ENCODE peak calls at places on chromosomes 4 and X, in five cellular contexts. X, B, G, H and N are unnamed samples. For H3K4me1, the result is how much of the 10 kb centered on the place peaks cover.

GRCh38 chr4:23741586-23742240 is 148.1 kb downstream of the PPARGC1A start:
- DNase-seq in X (no peak), B (peak), G (no peak), H (no peak), N (no peak)

GRCh38 chr4:159250751-159251325 is 148.0 kb downstream of the RAPGEF2 start:
- DNase-seq in X (no peak), B (no peak), G (no peak), H (no peak), N (no peak)

GRCh38 chr4:123945301-123945700 is 548.7 kb downstream of the SPRY1 start:
- DNase-seq in X (no peak), B (no peak), G (no peak), H (no peak), N (no peak)

GRCh38 chr4:2441393-2442174 is 22.8 kb downstream of the CFAP99 start:
- DNase-seq in X (peak), B (peak), G (peak), H (no peak), N (no peak)

GRCh38 chr4:143482753-143483362 is 30.6 kb upstream of the SMARCA5 start:
- DNase-seq in X (no peak), B (no peak), G (peak), H (peak), N (no peak)

GRCh38 chr4:176883681-176884418 is 91.1 kb upstream of the VEGFC start:
- DNase-seq in X (no peak), B (no peak), G (peak), H (no peak), N (no peak)

GRCh38 chrX:150236304-150236703 is 126.8 kb upstream of the MAMLD1 start:
- DNase-seq in X (no peak), B (no peak), G (no peak), H (no peak), N (no peak)

GRCh38 chr4:4200624-4201023 is 26.1 kb downstream of the OTOP1 start:
- DNase-seq in X (no peak), B (no peak), G (no peak), H (no peak), N (no peak)

GRCh38 chrX:63350551-63350950 is 581 bp downstream of the SPIN4 start:
- DNase-seq in X (peak), B (peak), G (no peak), H (peak), N (peak)

GRCh38 chr4:140065393-140065792 is 88.6 kb downstream of the MAML3 start:
- DNase-seq in X (no peak), B (no peak), G (no peak), H (peak), N (no peak)

GRCh38 chr4:10100734-10101216 is 15.8 kb downstream of the WDR1 start:
- DNase-seq in X (peak), B (peak), G (no peak), H (no peak), N (no peak)

GRCh38 chr4:110620352-110621327 is 2.2 kb downstream of the PITX2 start:
- DNase-seq in X (no peak), B (peak), G (no peak), H (no peak), N (peak)

GRCh38 chr4:8830056-8830455 is 41.6 kb downstream of the HMX1 start:
- DNase-seq in X (peak), B (no peak), G (no peak), H (no peak), N (no peak)

GRCh38 chrX:33970028-33970932 is 161.8 kb downstream of the FAM47A start:
- DNase-seq in X (no peak), B (no peak), G (no peak), H (no peak), N (no peak)

GRCh38 chr4:145635117-145635516 is 15.9 kb downstream of the MMAA start:
- DNase-seq in X (no peak), B (no peak), G (no peak), H (no peak), N (no peak)

GRCh38 chrX:141669689-141670088 is 28.9 kb downstream of the SPANXD start:
- DNase-seq in X (no peak), B (no peak), G (no peak), H (no peak), N (no peak)

GRCh38 chrX:54074826-54075225 is 30.6 kb upstream of the PHF8 start:
- DNase-seq in X (no peak), B (no peak), G (no peak), H (no peak), N (no peak)

GRCh38 chr4:122602277-122603142 is 18.4 kb downstream of the IL21 start:
- DNase-seq in X (no peak), B (no peak), G (no peak), H (no peak), N (peak)

GRCh38 chr4:81783565-81783964 is 311.9 kb upstream of the RASGEF1B start:
- DNase-seq in X (no peak), B (no peak), G (no peak), H (no peak), N (no peak)

GRCh38 chrX:78708171-78708570 is 39.3 kb upstream of the LPAR4 start:
- DNase-seq in X (no peak), B (peak), G (peak), H (no peak), N (no peak)

GRCh38 chr4:169774466-169775445 is 17.0 kb upstream of the HPF1 start:
- DNase-seq in X (no peak), B (no peak), G (no peak), H (no peak), N (no peak)

GRCh38 chr4:38902695-38903094 is 35.1 kb downstream of the FAM114A1 start:
- DNase-seq in X (no peak), B (no peak), G (no peak), H (no peak), N (no peak)

GRCh38 chr4:184936071-184936470 is 82.2 kb upstream of the HELT start:
- DNase-seq in X (no peak), B (no peak), G (no peak), H (no peak), N (no peak)

GRCh38 chr4:106816501-106816900 is 219.6 kb downstream of the DKK2 start:
- DNase-seq in X (no peak), B (no peak), G (no peak), H (no peak), N (no peak)

GRCh38 chr4:101921370-101921769 is 130.8 kb downstream of the BANK1 start:
- DNase-seq in X (no peak), B (no peak), G (no peak), H (no peak), N (peak)

GRCh38 chrX:85244411-85245210 is 820 bp downstream of the ZNF711 start:
- DNase-seq in X (no peak), B (no peak), G (no peak), H (no peak), N (peak)

GRCh38 chrX:85243761-85244410 is at the start of the genes SATL1 and ZNF711:
- DNase-seq in X (peak), B (peak), G (no peak), H (peak), N (peak)

GRCh38 chrX:85243155-85243554 is 424 bp downstream of the SATL1 start:
- DNase-seq in X (no peak), B (no peak), G (no peak), H (no peak), N (no peak)
- H3K27ac ChIP-seq in X (no peak), B (no peak), G (no peak), H (no peak), N (no peak)

DNA sequence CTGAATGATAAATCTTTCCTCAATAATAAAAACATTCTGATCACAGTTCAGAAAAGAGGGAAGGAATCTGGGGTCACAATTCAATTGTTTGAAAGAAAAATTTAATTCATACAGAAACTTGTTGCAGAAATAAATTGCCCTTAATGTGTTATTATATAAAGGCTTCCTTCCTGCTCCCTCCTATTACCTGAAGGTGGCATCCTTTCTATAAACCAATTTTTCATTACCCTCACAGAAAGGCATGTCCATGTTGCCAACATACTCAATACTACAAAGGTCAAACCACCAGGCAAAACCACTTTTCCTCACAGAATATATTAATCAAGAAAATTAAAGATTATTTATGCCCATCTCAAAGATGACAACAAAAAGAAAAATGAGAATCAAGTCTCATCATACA is 194.3 kb upstream of the CT83 start:
- DNase-seq in X (no peak), B (no peak), G (no peak), H (no peak), N (no peak)
- TF ChIP-seq CTCF in X (no peak), B (no peak), G (no peak), H (no peak), N (no peak)

GRCh38 chrX:13290891-13291614 is 28.8 kb downstream of the ATXN3L start:
- DNase-seq in X (no peak), B (no peak), G (no peak), H (no peak), N (no peak)
- H3K4me1 ChIP-seq in X (under half), B (under half), G (under half), H (under half), N (under half)

GRCh38 chrX:9821581-9821980 is 35.4 kb downstream of the SHROOM2 start:
- DNase-seq in X (no peak), B (no peak), G (no peak), H (no peak), N (no peak)
- H3K27ac ChIP-seq in X (no peak), B (no peak), G (no peak), H (no peak), N (no peak)

GRCh38 chr4:183834252-183834651 is 70.9 kb upstream of the STOX2 start:
- DNase-seq in X (no peak), B (no peak), G (no peak), H (no peak), N (no peak)
- TF ChIP-seq CTCF in X (no peak), B (no peak), G (no peak), H (no peak), N (no peak)

DNA sequence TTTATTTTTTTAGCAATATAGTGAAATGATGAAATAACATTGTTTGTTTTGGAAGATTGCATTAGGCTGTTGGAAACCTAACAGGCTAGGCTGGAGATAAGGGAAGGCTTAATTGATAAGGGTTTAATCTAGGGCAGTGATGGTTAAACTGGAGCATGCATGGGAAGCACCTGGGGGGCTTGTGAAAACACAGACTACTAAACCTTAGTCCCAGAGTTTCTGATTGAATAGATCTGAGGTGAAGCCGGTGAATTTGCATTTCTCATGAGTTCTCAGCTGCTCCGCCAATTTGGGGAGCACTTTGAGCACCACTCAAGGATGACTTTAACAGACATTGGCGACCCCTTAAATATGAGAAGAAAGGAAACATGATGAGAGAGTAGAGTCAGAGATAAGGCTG is 11.5 kb downstream of the STK26 start:
- DNase-seq in X (no peak), B (no peak), G (no peak), H (no peak), N (no peak)
- H3K4me1 ChIP-seq in X (under half), B (under half), G (under half), H (under half), N (under half)

GRCh38 chr4:576245-576821 is at the start of gene TMEM271:
- DNase-seq in X (no peak), B (no peak), G (no peak), H (no peak), N (no peak)

GRCh38 chr4:573122-573892 is 2.8 kb downstream of the TMEM271 start:
- DNase-seq in X (no peak), B (no peak), G (no peak), H (no peak), N (no peak)

GRCh38 chr4:576991-577498 is 950 bp upstream of the TMEM271 start:
- DNase-seq in X (no peak), B (no peak), G (no peak), H (no peak), N (no peak)

GRCh38 chr4:574346-575161 is 1.5 kb downstream of the TMEM271 start:
- DNase-seq in X (no peak), B (no peak), G (no peak), H (no peak), N (no peak)

DNA sequence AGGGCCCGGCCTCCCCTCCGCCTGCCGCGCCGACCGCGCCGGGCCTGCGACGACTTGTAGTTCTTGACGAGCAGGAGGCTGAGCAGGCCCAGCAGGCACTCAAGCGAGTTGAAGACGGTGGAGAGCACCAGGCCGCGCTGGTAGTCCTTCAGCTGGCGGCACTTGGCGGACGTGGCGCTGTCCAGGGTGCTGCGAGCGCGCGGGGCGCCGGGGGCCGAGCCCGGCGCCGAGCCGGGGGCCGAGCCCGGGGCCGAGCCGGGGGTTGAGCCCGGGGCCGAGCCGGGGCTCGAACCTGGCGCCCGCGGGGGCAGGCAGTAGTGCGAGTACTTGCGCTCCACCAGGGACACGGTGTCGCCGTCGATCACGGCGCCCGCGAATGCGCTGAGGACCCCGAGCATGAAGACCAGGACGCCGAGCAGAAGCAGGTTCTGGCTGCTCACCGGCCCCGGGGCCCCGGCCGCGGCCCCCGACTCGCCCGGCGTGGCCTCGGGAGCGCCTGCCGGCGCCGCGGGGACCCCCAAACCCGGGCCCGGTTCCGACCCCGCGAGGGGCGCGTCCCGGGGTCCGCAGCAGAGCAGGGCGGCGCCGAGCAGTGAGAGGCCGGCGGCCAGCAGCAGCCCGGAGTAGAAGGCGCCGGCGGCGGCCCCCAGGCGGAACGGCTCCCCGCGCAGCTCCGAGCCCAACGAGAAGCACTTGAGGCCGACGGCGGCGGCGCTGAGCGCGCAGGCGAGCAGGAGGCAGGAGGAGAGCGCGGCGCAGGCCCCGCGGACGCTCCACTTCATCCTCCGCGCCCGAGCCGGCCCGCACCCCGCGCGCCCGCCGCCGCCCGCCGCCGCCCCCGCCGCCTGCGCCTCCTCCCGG is 584 bp downstream of the TMEM271 start:
- DNase-seq in X (peak), B (no peak), G (no peak), H (no peak), N (no peak)
- H3K27ac ChIP-seq in X (no peak), B (no peak), G (no peak), H (no peak), N (no peak)

DNA sequence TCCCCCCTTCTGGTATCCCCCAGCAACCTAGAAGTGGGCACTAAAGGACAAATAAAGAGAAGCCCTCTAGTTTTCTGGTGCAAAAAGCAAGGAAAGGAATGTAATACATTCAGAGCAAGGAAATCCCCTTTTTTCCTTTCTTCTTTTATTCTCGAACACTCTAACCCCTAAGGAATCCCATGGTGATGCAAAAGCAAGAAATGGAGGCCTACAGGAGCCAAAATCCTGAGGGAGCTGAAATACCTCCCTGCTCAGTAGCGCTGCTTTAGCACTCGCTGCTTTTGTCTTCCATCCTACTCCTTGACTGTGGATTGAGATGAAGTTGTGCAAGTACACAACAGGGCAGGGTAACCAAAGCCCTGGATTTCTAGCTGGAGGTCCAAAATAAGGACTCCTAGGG is 251.0 kb downstream of the PRDM5 start:
- DNase-seq in X (no peak), B (no peak), G (no peak), H (no peak), N (no peak)
- TF ChIP-seq CTCF in X (no peak), B (no peak), G (no peak), H (no peak), N (no peak)

DNA sequence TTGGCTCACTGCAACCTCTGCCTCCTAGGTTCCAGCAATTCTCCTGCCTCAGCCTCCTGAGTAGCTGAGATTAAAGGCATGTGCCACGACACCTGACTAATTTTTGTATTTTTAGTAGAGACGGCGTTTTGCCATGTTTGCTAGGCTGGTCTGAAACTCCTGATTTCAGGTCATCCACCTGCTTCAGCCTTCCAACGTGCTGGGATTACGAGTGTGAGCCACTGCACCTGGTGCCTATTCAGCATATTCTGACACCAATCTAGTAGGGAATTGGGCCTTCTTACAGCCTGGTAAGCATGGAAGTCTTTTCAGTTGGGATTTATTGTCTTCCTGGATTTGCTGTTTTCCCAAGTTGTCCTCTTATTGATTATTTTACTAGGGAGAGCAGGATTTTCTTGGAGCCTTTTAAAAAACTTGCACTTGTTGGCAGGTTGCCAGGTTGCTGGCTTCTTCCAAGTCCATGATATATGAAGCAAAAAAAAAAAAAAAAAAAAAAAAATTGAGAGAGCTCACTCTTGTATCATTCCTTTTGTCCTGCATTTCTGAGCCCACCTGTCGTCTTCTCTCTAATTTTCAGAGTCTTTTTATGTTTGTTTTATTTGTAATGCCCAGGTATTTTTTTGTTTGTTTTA is 43.7 kb downstream of the TMPRSS11E start:
- DNase-seq in X (no peak), B (no peak), G (no peak), H (no peak), N (no peak)
- H3K4me1 ChIP-seq in X (under half), B (under half), G (under half), H (under half), N (under half)

DNA sequence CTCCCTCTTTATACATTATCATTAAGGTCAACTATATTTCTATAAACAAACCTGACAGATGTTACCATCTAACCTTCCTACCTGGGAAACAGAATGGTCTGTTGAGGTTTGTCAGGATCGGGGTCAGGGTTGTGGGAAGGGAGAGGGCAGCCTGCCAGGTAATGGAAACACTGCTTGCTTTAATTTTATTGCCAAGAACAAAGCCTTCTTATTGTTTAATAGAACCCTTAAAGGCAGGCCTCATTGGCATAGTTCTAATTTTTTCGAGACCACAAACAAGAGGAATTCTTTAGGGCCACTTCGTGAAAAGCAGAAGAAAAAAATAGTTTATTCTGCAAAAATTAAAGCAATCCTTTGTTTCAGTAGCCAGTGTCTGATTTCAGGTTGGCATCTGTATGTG is 113.2 kb downstream of the MID1 start:
- DNase-seq in X (no peak), B (no peak), G (no peak), H (no peak), N (no peak)
- H3K27ac ChIP-seq in X (no peak), B (no peak), G (no peak), H (no peak), N (no peak)